ENCODE peak calls at places on chromosomes 3 and 15, in eight cellular contexts. T is M059J, D is NCI-H1092 treated with DMSO at 0.1 percent for 48 hours, B is T-helper 1 cell, S is GM20000, A is GM13977, Q is tibial artery, I is glutamatergic neuron. G is an unnamed sample.

GRCh38 chr3:134336587-134336986 is 37.7 kb downstream of the AMOTL2 start:
- DNase-seq in Q (peak), B (no peak), A (no peak), T (peak), I (no peak), D (no peak), S (no peak), G (no peak)

GRCh38 chr3:2156244-2156847 is 57.7 kb downstream of the CNTN4 start:
- DNase-seq in I (peak), Q (no peak), S (peak), B (no peak), T (no peak), D (no peak), A (peak), G (peak)

GRCh38 chr3:63817209-63817608 is 1.9 kb upstream of the C3orf49 start:
- DNase-seq in Q (no peak), B (no peak), D (no peak), T (no peak), A (no peak), S (no peak), I (no peak), G (no peak)

GRCh38 chr3:10715886-10716285 is 100.1 kb upstream of the SLC6A11 start:
- DNase-seq in T (no peak), Q (no peak), D (no peak), B (no peak), S (no peak), I (no peak), A (no peak), G (no peak)

GRCh38 chr3:43688245-43688650 is 2.5 kb upstream of the ABHD5 start:
- DNase-seq in D (no peak), T (no peak), B (no peak), I (no peak), A (no peak), S (no peak), Q (no peak), G (no peak)

GRCh38 chr3:166498439-166498838 is 661.2 kb upstream of the BCHE start:
- DNase-seq in T (peak), B (no peak), A (no peak), S (no peak), Q (no peak), D (no peak), I (no peak), G (no peak)

GRCh38 chr15:66573719-66574641 is 8.2 kb upstream of the LCTL start:
- DNase-seq in Q (no peak), S (peak), T (no peak), B (no peak), I (no peak), D (no peak), A (no peak), G (no peak)

GRCh38 chr3:116005404-116005803 is 382.1 kb downstream of the GAP43 start:
- DNase-seq in T (peak), D (peak), A (no peak), B (no peak), Q (no peak), I (peak), S (no peak), G (no peak)

GRCh38 chr3:106276755-106277612 is 408.2 kb upstream of the CBLB start:
- DNase-seq in Q (no peak), B (no peak), T (no peak), D (no peak), S (no peak), A (no peak), I (no peak), G (no peak)

GRCh38 chr3:124592658-124593441 is 137.4 kb upstream of the UMPS start:
- DNase-seq in A (peak), B (no peak), I (no peak), T (peak), S (no peak), D (no peak), Q (no peak), G (peak)

GRCh38 chr3:76352069-76352847 is 566.9 kb upstream of the ZNF717 start:
- DNase-seq in T (no peak), A (no peak), B (no peak), S (no peak), I (no peak), Q (no peak), D (no peak), G (no peak)

GRCh38 chr15:31831596-31831995 is 198.7 kb upstream of the CHRNA7 start:
- DNase-seq in D (no peak), B (no peak), I (no peak), A (no peak), S (no peak), Q (peak), T (no peak), G (no peak)

GRCh38 chr3:10410383-10411002 is 89.6 kb upstream of the SEC13 start:
- DNase-seq in A (no peak), D (no peak), B (no peak), I (no peak), T (no peak), Q (no peak), S (no peak), G (no peak)

GRCh38 chr15:74133703-74134386 is 3.5 kb downstream of the ISLR2 start:
- DNase-seq in A (no peak), I (peak), B (no peak), S (no peak), T (no peak), Q (no peak), D (no peak), G (no peak)

GRCh38 chr3:139836656-139837464 is 98.1 kb upstream of the CLSTN2 start:
- DNase-seq in T (no peak), I (no peak), A (no peak), B (no peak), Q (no peak), S (no peak), D (no peak), G (no peak)

GRCh38 chr15:60212536-60212935 is 185.2 kb downstream of the ANXA2 start:
- DNase-seq in D (no peak), A (no peak), S (no peak), Q (no peak), B (no peak), I (no peak), T (peak), G (no peak)

GRCh38 chr15:89760303-89761008 is 9.4 kb upstream of the MESP1 start:
- DNase-seq in B (peak), Q (peak), I (peak), D (peak), A (peak), T (peak), S (peak), G (peak)

GRCh38 chr3:64022451-64023186 is 675 bp downstream of the PSMD6 start:
- DNase-seq in I (peak), B (no peak), D (no peak), T (no peak), Q (no peak), S (no peak), A (no peak), G (no peak)

GRCh38 chr3:134294302-134294925 is 43.8 kb upstream of the RYK start:
- DNase-seq in Q (no peak), I (no peak), T (peak), S (peak), A (peak), B (peak), D (no peak), G (peak)

GRCh38 chr3:194827486-194827885 is 141.8 kb downstream of the FAM43A start:
- DNase-seq in Q (no peak), I (no peak), A (no peak), S (no peak), D (no peak), B (no peak), T (no peak), G (no peak)

GRCh38 chr3:10524270-10524669 is 18.9 kb upstream of the ATP2B2 start:
- DNase-seq in A (no peak), Q (no peak), S (no peak), D (no peak), B (no peak), I (no peak), T (no peak), G (no peak)

GRCh38 chr3:150237490-150237889 is 170.6 kb upstream of the TSC22D2 start:
- DNase-seq in D (peak), S (no peak), Q (no peak), A (no peak), I (no peak), T (peak), B (no peak), G (no peak)

GRCh38 chr3:112092439-112093179 is 6.4 kb downstream of the C3orf52 start:
- DNase-seq in Q (no peak), A (no peak), D (no peak), S (peak), T (no peak), I (no peak), B (no peak), G (peak)

GRCh38 chr3:153250450-153250849 is 88.4 kb downstream of the RAP2B start:
- DNase-seq in B (no peak), S (no peak), A (no peak), T (no peak), D (no peak), Q (no peak), I (no peak), G (no peak)

GRCh38 chr15:43410572-43411214 is 39.8 kb downstream of the TUBGCP4 start:
- DNase-seq in I (no peak), Q (no peak), S (no peak), A (no peak), D (no peak), B (no peak), T (no peak), G (no peak)

GRCh38 chr3:9703736-9704342 is at the start of gene CPNE9:
- DNase-seq in A (peak), I (peak), B (no peak), S (peak), Q (no peak), D (no peak), T (no peak), G (no peak)

GRCh38 chr3:70990723-70991122 is 592.8 kb downstream of the FOXP1 start:
- DNase-seq in D (no peak), A (no peak), I (no peak), Q (no peak), B (no peak), S (no peak), T (peak), G (no peak)

GRCh38 chr3:88235102-88235501 is 85.3 kb downstream of the C3orf38 start:
- DNase-seq in B (no peak), I (no peak), D (no peak), A (no peak), S (no peak), T (peak), Q (no peak), G (no peak)

GRCh38 chr15:95169701-95170459 is 938.5 kb downstream of the MCTP2 start:
- DNase-seq in S (no peak), B (no peak), A (no peak), Q (peak), D (no peak), I (no peak), T (peak), G (no peak)

GRCh38 chr3:24678441-24678865 is 183.8 kb upstream of the THRB start:
- DNase-seq in Q (no peak), I (no peak), A (no peak), D (no peak), T (peak), S (no peak), B (no peak), G (no peak)

GRCh38 chr3:35028157-35028556 is 611.2 kb upstream of the ARPP21 start:
- DNase-seq in B (no peak), A (no peak), D (no peak), S (no peak), Q (no peak), T (no peak), I (no peak), G (no peak)

GRCh38 chr3:41131224-41131623 is 68.1 kb upstream of the CTNNB1 start:
- DNase-seq in I (no peak), T (peak), S (no peak), A (no peak), D (no peak), Q (no peak), B (no peak), G (no peak)

GRCh38 chr3:125072749-125073404 is 17.1 kb upstream of the HEG1 start:
- DNase-seq in D (no peak), T (no peak), Q (no peak), I (no peak), A (no peak), B (no peak), S (no peak), G (no peak)

GRCh38 chr3:43017593-43018195 is 38.6 kb downstream of the GASK1A start:
- DNase-seq in Q (no peak), D (no peak), T (no peak), A (no peak), I (no peak), B (no peak), S (no peak), G (no peak)

GRCh38 chr15:23897576-23897975 is 210.5 kb upstream of the NDN start:
- DNase-seq in D (no peak), A (no peak), Q (no peak), B (no peak), S (no peak), T (no peak), I (no peak), G (no peak)

GRCh38 chr3:50294492-50295403 is 2.5 kb upstream of the IFRD2 start:
- DNase-seq in Q (no peak), B (no peak), T (no peak), A (no peak), S (no peak), I (no peak), D (no peak), G (no peak)

G was measured in GM10248.